ENCODE peak calls at places on chromosomes 13 and 19, in six cellular contexts. One of them, this sample, is unnamed.

GRCh38 chr19:10007366-10007765 is 2.9 kb downstream of the COL5A3 start:
- DNase-seq in upper lobe of left lung: no peak
- DNase-seq in right atrium auricular region: peak
- DNase-seq in GOT3: no peak
- DNase-seq in activated CD4-positive, alpha-beta T cell treated with anti-CD3 and anti-CD28 coated beads, Interleukin-2, amount 50 U/mL, for 48 hours: no peak
- DNase-seq in iPS-NIHi11: no peak
- DNase-seq in this sample: no peak

GRCh38 chr19:13035820-13036365 is 40.6 kb downstream of the NFIX start:
- DNase-seq in iPS-NIHi11: no peak
- DNase-seq in GOT3: no peak
- DNase-seq in activated CD4-positive, alpha-beta T cell treated with anti-CD3 and anti-CD28 coated beads, Interleukin-2, amount 50 U/mL, for 48 hours: no peak
- DNase-seq in upper lobe of left lung: no peak
- DNase-seq in right atrium auricular region: no peak
- DNase-seq in this sample: no peak

GRCh38 chr13:25692156-25692555 is 320.4 kb downstream of the ATP8A2 start:
- DNase-seq in iPS-NIHi11: peak
- DNase-seq in activated CD4-positive, alpha-beta T cell treated with anti-CD3 and anti-CD28 coated beads, Interleukin-2, amount 50 U/mL, for 48 hours: no peak
- DNase-seq in GOT3: no peak
- DNase-seq in upper lobe of left lung: no peak
- DNase-seq in right atrium auricular region: no peak
- DNase-seq in this sample: no peak

GRCh38 chr13:26929971-26930730 is 169.6 kb upstream of the GPR12 start:
- DNase-seq in right atrium auricular region: peak
- DNase-seq in iPS-NIHi11: peak
- DNase-seq in upper lobe of left lung: peak
- DNase-seq in GOT3: peak
- DNase-seq in activated CD4-positive, alpha-beta T cell treated with anti-CD3 and anti-CD28 coated beads, Interleukin-2, amount 50 U/mL, for 48 hours: peak
- DNase-seq in this sample: peak

GRCh38 chr19:35549879-35550523 is 4.6 kb downstream of the TMEM147 start:
- DNase-seq in activated CD4-positive, alpha-beta T cell treated with anti-CD3 and anti-CD28 coated beads, Interleukin-2, amount 50 U/mL, for 48 hours: no peak
- DNase-seq in iPS-NIHi11: no peak
- DNase-seq in right atrium auricular region: no peak
- DNase-seq in upper lobe of left lung: no peak
- DNase-seq in GOT3: no peak
- DNase-seq in this sample: no peak

GRCh38 chr19:33293255-33294057 is 8.9 kb downstream of the CEBPA start:
- DNase-seq in activated CD4-positive, alpha-beta T cell treated with anti-CD3 and anti-CD28 coated beads, Interleukin-2, amount 50 U/mL, for 48 hours: no peak
- DNase-seq in upper lobe of left lung: peak
- DNase-seq in GOT3: no peak
- DNase-seq in iPS-NIHi11: no peak
- DNase-seq in right atrium auricular region: no peak
- DNase-seq in this sample: no peak

GRCh38 chr13:28301839-28302238 is 163.5 kb downstream of the PAN3 start:
- DNase-seq in GOT3: no peak
- DNase-seq in upper lobe of left lung: no peak
- DNase-seq in right atrium auricular region: no peak
- DNase-seq in activated CD4-positive, alpha-beta T cell treated with anti-CD3 and anti-CD28 coated beads, Interleukin-2, amount 50 U/mL, for 48 hours: no peak
- DNase-seq in iPS-NIHi11: no peak
- DNase-seq in this sample: no peak

GRCh38 chr13:49296659-49297058 is 48.9 kb downstream of the CDADC1 start:
- DNase-seq in right atrium auricular region: no peak
- DNase-seq in upper lobe of left lung: no peak
- DNase-seq in activated CD4-positive, alpha-beta T cell treated with anti-CD3 and anti-CD28 coated beads, Interleukin-2, amount 50 U/mL, for 48 hours: no peak
- DNase-seq in iPS-NIHi11: no peak
- DNase-seq in GOT3: no peak
- DNase-seq in this sample: no peak

GRCh38 chr13:47628666-47629065 is 372.4 kb downstream of the SUCLA2 start:
- DNase-seq in right atrium auricular region: no peak
- DNase-seq in iPS-NIHi11: no peak
- DNase-seq in GOT3: no peak
- DNase-seq in upper lobe of left lung: no peak
- DNase-seq in activated CD4-positive, alpha-beta T cell treated with anti-CD3 and anti-CD28 coated beads, Interleukin-2, amount 50 U/mL, for 48 hours: no peak
- DNase-seq in this sample: no peak

GRCh38 chr19:41377977-41378707 is 1.8 kb downstream of the TMEM91 start:
- DNase-seq in GOT3: no peak
- DNase-seq in activated CD4-positive, alpha-beta T cell treated with anti-CD3 and anti-CD28 coated beads, Interleukin-2, amount 50 U/mL, for 48 hours: no peak
- DNase-seq in upper lobe of left lung: no peak
- DNase-seq in iPS-NIHi11: peak
- DNase-seq in right atrium auricular region: no peak
- DNase-seq in this sample: no peak

GRCh38 chr19:13887529-13887928 is 10.6 kb downstream of the NANOS3 start:
- DNase-seq in iPS-NIHi11: no peak
- DNase-seq in right atrium auricular region: no peak
- DNase-seq in GOT3: no peak
- DNase-seq in upper lobe of left lung: no peak
- DNase-seq in activated CD4-positive, alpha-beta T cell treated with anti-CD3 and anti-CD28 coated beads, Interleukin-2, amount 50 U/mL, for 48 hours: no peak
- DNase-seq in this sample: no peak

GRCh38 chr19:12913011-12913561 is 6.0 kb downstream of the SYCE2 start:
- DNase-seq in activated CD4-positive, alpha-beta T cell treated with anti-CD3 and anti-CD28 coated beads, Interleukin-2, amount 50 U/mL, for 48 hours: no peak
- DNase-seq in upper lobe of left lung: peak
- DNase-seq in right atrium auricular region: peak
- DNase-seq in iPS-NIHi11: peak
- DNase-seq in GOT3: no peak
- DNase-seq in this sample: no peak

GRCh38 chr13:68056816-68057710 is 826.9 kb upstream of the PCDH9 start:
- DNase-seq in GOT3: no peak
- DNase-seq in upper lobe of left lung: no peak
- DNase-seq in iPS-NIHi11: no peak
- DNase-seq in right atrium auricular region: no peak
- DNase-seq in activated CD4-positive, alpha-beta T cell treated with anti-CD3 and anti-CD28 coated beads, Interleukin-2, amount 50 U/mL, for 48 hours: no peak
- DNase-seq in this sample: no peak

GRCh38 chr13:110471156-110471832 is 90.2 kb downstream of the RAB20 start:
- DNase-seq in activated CD4-positive, alpha-beta T cell treated with anti-CD3 and anti-CD28 coated beads, Interleukin-2, amount 50 U/mL, for 48 hours: no peak
- DNase-seq in iPS-NIHi11: no peak
- DNase-seq in GOT3: no peak
- DNase-seq in right atrium auricular region: no peak
- DNase-seq in upper lobe of left lung: peak
- DNase-seq in this sample: no peak

GRCh38 chr19:8973501-8974091 is 36.6 kb downstream of the MUC16 start:
- DNase-seq in activated CD4-positive, alpha-beta T cell treated with anti-CD3 and anti-CD28 coated beads, Interleukin-2, amount 50 U/mL, for 48 hours: no peak
- DNase-seq in right atrium auricular region: no peak
- DNase-seq in iPS-NIHi11: peak
- DNase-seq in GOT3: no peak
- DNase-seq in upper lobe of left lung: no peak
- DNase-seq in this sample: no peak

GRCh38 chr13:113726961-113727411 is 32.0 kb upstream of the TMEM255B start:
- DNase-seq in GOT3: no peak
- DNase-seq in iPS-NIHi11: no peak
- DNase-seq in upper lobe of left lung: no peak
- DNase-seq in activated CD4-positive, alpha-beta T cell treated with anti-CD3 and anti-CD28 coated beads, Interleukin-2, amount 50 U/mL, for 48 hours: no peak
- DNase-seq in right atrium auricular region: no peak
- DNase-seq in this sample: no peak

GRCh38 chr19:41691268-41691970 is 3.3 kb upstream of the CEACAM7 start:
- DNase-seq in iPS-NIHi11: peak
- DNase-seq in right atrium auricular region: peak
- DNase-seq in upper lobe of left lung: no peak
- DNase-seq in GOT3: no peak
- DNase-seq in activated CD4-positive, alpha-beta T cell treated with anti-CD3 and anti-CD28 coated beads, Interleukin-2, amount 50 U/mL, for 48 hours: peak
- DNase-seq in this sample: peak

GRCh38 chr19:19663292-19664120 is at the start of gene ATP13A1:
- DNase-seq in activated CD4-positive, alpha-beta T cell treated with anti-CD3 and anti-CD28 coated beads, Interleukin-2, amount 50 U/mL, for 48 hours: peak
- DNase-seq in right atrium auricular region: peak
- DNase-seq in iPS-NIHi11: peak
- DNase-seq in GOT3: peak
- DNase-seq in upper lobe of left lung: peak
- DNase-seq in this sample: peak

GRCh38 chr19:6271721-6272410 is 7.9 kb downstream of the MLLT1 start:
- DNase-seq in right atrium auricular region: peak
- DNase-seq in iPS-NIHi11: peak
- DNase-seq in activated CD4-positive, alpha-beta T cell treated with anti-CD3 and anti-CD28 coated beads, Interleukin-2, amount 50 U/mL, for 48 hours: no peak
- DNase-seq in GOT3: no peak
- DNase-seq in upper lobe of left lung: peak
- DNase-seq in this sample: no peak

GRCh38 chr19:37007587-37008220 is 70.5 kb upstream of the ZNF420 start:
- DNase-seq in right atrium auricular region: peak
- DNase-seq in upper lobe of left lung: no peak
- DNase-seq in activated CD4-positive, alpha-beta T cell treated with anti-CD3 and anti-CD28 coated beads, Interleukin-2, amount 50 U/mL, for 48 hours: peak
- DNase-seq in GOT3: no peak
- DNase-seq in iPS-NIHi11: no peak
- DNase-seq in this sample: no peak

GRCh38 chr13:51731759-51732158 is 72.2 kb downstream of the DHRS12 start:
- DNase-seq in activated CD4-positive, alpha-beta T cell treated with anti-CD3 and anti-CD28 coated beads, Interleukin-2, amount 50 U/mL, for 48 hours: no peak
- DNase-seq in right atrium auricular region: no peak
- DNase-seq in iPS-NIHi11: no peak
- DNase-seq in GOT3: no peak
- DNase-seq in upper lobe of left lung: no peak
- DNase-seq in this sample: no peak

GRCh38 chr13:31282741-31283455 is 83.1 kb downstream of the B3GLCT start:
- DNase-seq in activated CD4-positive, alpha-beta T cell treated with anti-CD3 and anti-CD28 coated beads, Interleukin-2, amount 50 U/mL, for 48 hours: no peak
- DNase-seq in upper lobe of left lung: no peak
- DNase-seq in GOT3: no peak
- DNase-seq in iPS-NIHi11: no peak
- DNase-seq in right atrium auricular region: no peak
- DNase-seq in this sample: no peak

GRCh38 chr19:34084396-34085145 is 87.7 kb upstream of the LSM14A start:
- DNase-seq in iPS-NIHi11: no peak
- DNase-seq in activated CD4-positive, alpha-beta T cell treated with anti-CD3 and anti-CD28 coated beads, Interleukin-2, amount 50 U/mL, for 48 hours: no peak
- DNase-seq in upper lobe of left lung: no peak
- DNase-seq in right atrium auricular region: no peak
- DNase-seq in GOT3: no peak
- DNase-seq in this sample: no peak

GRCh38 chr13:100957741-100958140 is 283.1 kb upstream of the TMTC4 start:
- DNase-seq in activated CD4-positive, alpha-beta T cell treated with anti-CD3 and anti-CD28 coated beads, Interleukin-2, amount 50 U/mL, for 48 hours: no peak
- DNase-seq in GOT3: no peak
- DNase-seq in upper lobe of left lung: no peak
- DNase-seq in right atrium auricular region: no peak
- DNase-seq in iPS-NIHi11: no peak
- DNase-seq in this sample: no peak

GRCh38 chr19:18931316-18932162 is 9.5 kb downstream of the HOMER3 start:
- DNase-seq in activated CD4-positive, alpha-beta T cell treated with anti-CD3 and anti-CD28 coated beads, Interleukin-2, amount 50 U/mL, for 48 hours: no peak
- DNase-seq in upper lobe of left lung: no peak
- DNase-seq in iPS-NIHi11: no peak
- DNase-seq in right atrium auricular region: no peak
- DNase-seq in GOT3: no peak
- DNase-seq in this sample: no peak

GRCh38 chr13:110363009-110363408 is 55.9 kb downstream of the COL4A2 start:
- DNase-seq in right atrium auricular region: no peak
- DNase-seq in GOT3: no peak
- DNase-seq in upper lobe of left lung: no peak
- DNase-seq in activated CD4-positive, alpha-beta T cell treated with anti-CD3 and anti-CD28 coated beads, Interleukin-2, amount 50 U/mL, for 48 hours: no peak
- DNase-seq in iPS-NIHi11: peak
- DNase-seq in this sample: no peak

GRCh38 chr13:31807090-31807541 is 67.8 kb downstream of the RXFP2 start:
- DNase-seq in activated CD4-positive, alpha-beta T cell treated with anti-CD3 and anti-CD28 coated beads, Interleukin-2, amount 50 U/mL, for 48 hours: peak
- DNase-seq in GOT3: no peak
- DNase-seq in upper lobe of left lung: no peak
- DNase-seq in right atrium auricular region: no peak
- DNase-seq in iPS-NIHi11: no peak
- DNase-seq in this sample: peak

GRCh38 chr13:40063743-40064142 is 408.3 kb downstream of the COG6 start:
- DNase-seq in iPS-NIHi11: no peak
- DNase-seq in activated CD4-positive, alpha-beta T cell treated with anti-CD3 and anti-CD28 coated beads, Interleukin-2, amount 50 U/mL, for 48 hours: no peak
- DNase-seq in GOT3: no peak
- DNase-seq in upper lobe of left lung: no peak
- DNase-seq in right atrium auricular region: no peak
- DNase-seq in this sample: no peak

GRCh38 chr19:688214-688613 is 7.0 kb downstream of the PRSS57 start:
- DNase-seq in upper lobe of left lung: no peak
- DNase-seq in right atrium auricular region: no peak
- DNase-seq in GOT3: no peak
- DNase-seq in iPS-NIHi11: no peak
- DNase-seq in activated CD4-positive, alpha-beta T cell treated with anti-CD3 and anti-CD28 coated beads, Interleukin-2, amount 50 U/mL, for 48 hours: no peak
- DNase-seq in this sample: no peak

GRCh38 chr13:79869326-79869725 is 388.4 kb downstream of the NDFIP2 start:
- DNase-seq in upper lobe of left lung: no peak
- DNase-seq in activated CD4-positive, alpha-beta T cell treated with anti-CD3 and anti-CD28 coated beads, Interleukin-2, amount 50 U/mL, for 48 hours: no peak
- DNase-seq in GOT3: no peak
- DNase-seq in right atrium auricular region: no peak
- DNase-seq in iPS-NIHi11: no peak
- DNase-seq in this sample: no peak

GRCh38 chr19:13314761-13315160 is 164.6 kb downstream of the IER2 start:
- DNase-seq in GOT3: no peak
- DNase-seq in upper lobe of left lung: no peak
- DNase-seq in right atrium auricular region: no peak
- DNase-seq in activated CD4-positive, alpha-beta T cell treated with anti-CD3 and anti-CD28 coated beads, Interleukin-2, amount 50 U/mL, for 48 hours: no peak
- DNase-seq in iPS-NIHi11: no peak
- DNase-seq in this sample: no peak

GRCh38 chr13:83881917-83882625 is at the start of gene SLITRK1:
- DNase-seq in activated CD4-positive, alpha-beta T cell treated with anti-CD3 and anti-CD28 coated beads, Interleukin-2, amount 50 U/mL, for 48 hours: peak
- DNase-seq in upper lobe of left lung: no peak
- DNase-seq in iPS-NIHi11: peak
- DNase-seq in GOT3: no peak
- DNase-seq in right atrium auricular region: no peak
- DNase-seq in this sample: no peak

GRCh38 chr13:113589251-113589960 is 4.9 kb downstream of the TFDP1 start:
- DNase-seq in activated CD4-positive, alpha-beta T cell treated with anti-CD3 and anti-CD28 coated beads, Interleukin-2, amount 50 U/mL, for 48 hours: no peak
- DNase-seq in iPS-NIHi11: no peak
- DNase-seq in right atrium auricular region: peak
- DNase-seq in upper lobe of left lung: no peak
- DNase-seq in GOT3: no peak
- DNase-seq in this sample: no peak

GRCh38 chr13:61170791-61171330 is 244.8 kb downstream of the PCDH20 start:
- DNase-seq in right atrium auricular region: no peak
- DNase-seq in GOT3: no peak
- DNase-seq in upper lobe of left lung: no peak
- DNase-seq in iPS-NIHi11: no peak
- DNase-seq in activated CD4-positive, alpha-beta T cell treated with anti-CD3 and anti-CD28 coated beads, Interleukin-2, amount 50 U/mL, for 48 hours: no peak
- DNase-seq in this sample: no peak

GRCh38 chr19:42113641-42114348 is 18.5 kb downstream of the POU2F2 start:
- DNase-seq in right atrium auricular region: no peak
- DNase-seq in activated CD4-positive, alpha-beta T cell treated with anti-CD3 and anti-CD28 coated beads, Interleukin-2, amount 50 U/mL, for 48 hours: no peak
- DNase-seq in upper lobe of left lung: no peak
- DNase-seq in GOT3: peak
- DNase-seq in iPS-NIHi11: peak
- DNase-seq in this sample: no peak

GRCh38 chr19:35105411-35106290 is 10.0 kb upstream of the FXYD3 start:
- DNase-seq in GOT3: no peak
- DNase-seq in activated CD4-positive, alpha-beta T cell treated with anti-CD3 and anti-CD28 coated beads, Interleukin-2, amount 50 U/mL, for 48 hours: no peak
- DNase-seq in right atrium auricular region: no peak
- DNase-seq in upper lobe of left lung: no peak
- DNase-seq in iPS-NIHi11: no peak
- DNase-seq in this sample: no peak

GRCh38 chr13:91307887-91308286 is 39.6 kb upstream of the MIR17HG start:
- DNase-seq in upper lobe of left lung: no peak
- DNase-seq in right atrium auricular region: no peak
- DNase-seq in activated CD4-positive, alpha-beta T cell treated with anti-CD3 and anti-CD28 coated beads, Interleukin-2, amount 50 U/mL, for 48 hours: no peak
- DNase-seq in GOT3: no peak
- DNase-seq in iPS-NIHi11: no peak
- DNase-seq in this sample: no peak

GRCh38 chr19:5292453-5292842 is 48.2 kb downstream of the PTPRS start:
- DNase-seq in GOT3: no peak
- DNase-seq in right atrium auricular region: no peak
- DNase-seq in upper lobe of left lung: no peak
- DNase-seq in iPS-NIHi11: peak
- DNase-seq in activated CD4-positive, alpha-beta T cell treated with anti-CD3 and anti-CD28 coated beads, Interleukin-2, amount 50 U/mL, for 48 hours: no peak
- DNase-seq in this sample: no peak

GRCh38 chr19:57241181-57241580 is 749 bp downstream of the ZNF805 start:
- DNase-seq in upper lobe of left lung: no peak
- DNase-seq in right atrium auricular region: peak
- DNase-seq in activated CD4-positive, alpha-beta T cell treated with anti-CD3 and anti-CD28 coated beads, Interleukin-2, amount 50 U/mL, for 48 hours: no peak
- DNase-seq in iPS-NIHi11: no peak
- DNase-seq in GOT3: no peak
- DNase-seq in this sample: no peak

This sample was measured in CD4-positive, alpha-beta memory T cell.